ENCODE peak calls at places on chromosome 3, in nine cellular contexts. K is GM23338; R is suprapubic skin; E is CD8-positive, alpha-beta T cell; T is heart left ventricle; L is tibial artery; Y is heart right ventricle; W is right cardiac atrium; D is spleen. F is an unnamed sample.

GRCh38 chr3:115547207-115547606 is 76.1 kb upstream of the GAP43 start:
- DNase-seq in D (no peak), R (no peak), W (no peak), T (no peak), E (no peak), Y (no peak), K (no peak), L (no peak), F (no peak)

GRCh38 chr3:178304758-178305157 is 231.5 kb upstream of the KCNMB2 start:
- DNase-seq in E (no peak), K (no peak), W (no peak), T (no peak), D (no peak), Y (no peak), R (no peak), L (no peak), F (no peak)

GRCh38 chr3:181176610-181177009 is 187.1 kb upstream of the DNAJC19 start:
- DNase-seq in D (no peak), W (peak; percentile 60), T (peak; percentile 36), K (peak; percentile 70), L (peak; percentile 65), E (no peak), R (no peak), Y (peak; percentile 34), F (peak; percentile 75)

GRCh38 chr3:187264946-187265345 is 26.6 kb downstream of the MASP1 start:
- DNase-seq in R (no peak), Y (no peak), K (no peak), W (no peak), D (no peak), T (no peak), L (no peak), E (no peak), F (no peak)

GRCh38 chr3:34969513-34969912 is 669.8 kb upstream of the ARPP21 start:
- DNase-seq in R (no peak), D (no peak), E (no peak), T (no peak), W (no peak), L (no peak), Y (no peak), K (peak; percentile 23), F (no peak)

GRCh38 chr3:15256861-15257341 is 50.9 kb downstream of the CAPN7 start:
- DNase-seq in K (no peak), Y (no peak), R (no peak), E (no peak), L (no peak), D (no peak), T (no peak), W (no peak), F (no peak)

GRCh38 chr3:14509796-14510100 is 30.4 kb downstream of the GRIP2 start:
- DNase-seq in D (no peak), T (peak; percentile 14), K (no peak), L (no peak), E (no peak), W (no peak), R (no peak), Y (no peak), F (no peak)

GRCh38 chr3:119601154-119601553 is 3.5 kb downstream of the PLA1A start:
- DNase-seq in K (no peak), Y (no peak), R (no peak), L (no peak), T (no peak), W (no peak), E (no peak), D (no peak), F (no peak)

GRCh38 chr3:68007621-68008226 is 353.3 kb upstream of the SUCLG2 start:
- DNase-seq in L (no peak), D (no peak), W (peak; percentile 6), R (no peak), K (peak; percentile 71), T (no peak), E (peak; percentile 69), Y (no peak), F (no peak)

GRCh38 chr3:141216975-141217374 is 14.7 kb upstream of the PXYLP1 start:
- DNase-seq in E (no peak), K (no peak), R (no peak), D (no peak), Y (no peak), L (no peak), W (no peak), T (no peak), F (no peak)

GRCh38 chr3:37183976-37184375 is 9.6 kb upstream of the LRRFIP2 start:
- DNase-seq in R (no peak), W (no peak), K (no peak), L (peak; percentile 42), T (no peak), D (no peak), E (no peak), Y (no peak), F (no peak)

GRCh38 chr3:63895422-63896189 is 16.6 kb downstream of the SCAANT1 start:
- DNase-seq in Y (no peak), K (no peak), R (no peak), L (no peak), T (no peak), D (no peak), W (no peak), E (no peak), F (no peak)

GRCh38 chr3:69386535-69387385 is 872 bp upstream of the FRMD4B start:
- DNase-seq in K (peak; percentile 41), W (no peak), R (no peak), D (no peak), Y (no peak), E (no peak), T (no peak), L (no peak), F (no peak)

GRCh38 chr3:168532135-168532534 is 436.4 kb upstream of the GOLIM4 start:
- DNase-seq in D (no peak), W (no peak), R (no peak), Y (no peak), K (peak; percentile 70), E (no peak), T (no peak), L (no peak), F (no peak)

GRCh38 chr3:168534761-168535160 is 439.0 kb upstream of the GOLIM4 start:
- DNase-seq in R (no peak), K (peak; percentile 33), W (no peak), D (no peak), L (no peak), E (no peak), Y (no peak), T (no peak), F (no peak)

GRCh38 chr3:168533600-168533999 is 437.9 kb upstream of the GOLIM4 start:
- DNase-seq in L (no peak), E (no peak), D (no peak), W (no peak), R (no peak), T (no peak), K (no peak), Y (no peak), F (no peak)

GRCh38 chr3:168531116-168531515 is 435.4 kb upstream of the GOLIM4 start:
- DNase-seq in K (peak; percentile 75), W (no peak), T (no peak), R (no peak), Y (no peak), D (no peak), L (no peak), E (no peak), F (no peak)
- H3K27ac ChIP-seq in K (peak overlapping the region; percentile 88), W (no peak overlapping the region), T (no peak overlapping the region), R (no peak overlapping the region), Y (no peak overlapping the region), D (no peak overlapping the region), L (no peak overlapping the region), E (no peak overlapping the region), F (no peak overlapping the region)

DNA sequence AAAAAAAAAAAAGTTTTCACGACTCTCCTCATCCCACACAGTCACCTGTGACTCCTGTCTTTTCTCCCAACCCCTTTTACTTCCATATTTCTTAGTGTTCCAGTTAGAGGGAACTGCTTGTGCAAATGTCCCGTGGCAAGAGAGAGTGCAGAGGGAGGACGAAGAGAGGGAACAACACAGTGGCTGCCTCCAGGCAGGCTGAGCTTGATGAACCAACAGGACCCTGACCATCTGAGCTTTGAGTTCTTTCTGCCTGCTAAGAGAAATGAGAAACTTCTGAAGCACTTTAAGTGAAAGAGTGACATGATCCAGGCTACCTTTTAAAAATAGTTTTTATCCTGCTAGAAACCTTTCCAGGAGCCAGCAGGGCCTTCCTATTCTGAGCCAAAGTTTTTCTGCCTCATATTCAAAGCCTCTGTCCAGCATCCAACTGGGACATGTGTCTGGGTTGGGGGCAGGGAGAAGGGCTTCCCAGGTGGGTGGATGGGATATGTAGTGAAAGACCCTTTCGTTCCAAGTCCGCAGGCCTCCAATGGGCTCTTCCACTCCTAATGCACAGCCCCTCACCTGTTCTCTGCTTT is 239.9 kb downstream of the OPA1 start:
- DNase-seq in R (no peak), K (no peak), T (no peak), L (no peak), Y (no peak), D (no peak), E (no peak), W (no peak), F (no peak)
- H3K4me1 ChIP-seq in R (peaks cover 72% of the 10 kb centered on the region), K (peaks cover under 1% of the 10 kb centered on the region), T (no peaks in the 10 kb centered on the region), L (no peaks in the 10 kb centered on the region), Y (peaks cover 30% of the 10 kb centered on the region), D (peaks cover 9% of the 10 kb centered on the region), E (no peaks in the 10 kb centered on the region), W (peaks cover 8% of the 10 kb centered on the region), F (no peaks in the 10 kb centered on the region)

GRCh38 chr3:50588759-50589433 is 19.6 kb downstream of the HEMK1 start:
- DNase-seq in D (no peak), Y (no peak), K (no peak), L (no peak), T (no peak), W (no peak), E (no peak), R (no peak), F (no peak)

GRCh38 chr3:50591196-50591741 is 20.3 kb downstream of the CISH start:
- DNase-seq in D (peak; percentile 80), W (no peak), K (no peak), R (no peak), Y (no peak), E (no peak), L (no peak), T (no peak), F (no peak)

GRCh38 chr3:50594253-50594785 is 17.3 kb downstream of the CISH start:
- DNase-seq in E (no peak), W (no peak), K (no peak), Y (no peak), L (no peak), T (no peak), R (no peak), D (no peak), F (no peak)

GRCh38 chr3:50587806-50588758 is 18.8 kb downstream of the HEMK1 start:
- DNase-seq in W (no peak), K (no peak), E (no peak), Y (no peak), D (no peak), L (no peak), R (no peak), T (no peak), F (no peak)

GRCh38 chr3:50592568-50592967 is 19.0 kb downstream of the CISH start:
- DNase-seq in K (no peak), T (no peak), L (no peak), Y (no peak), W (no peak), R (no peak), E (no peak), D (peak; percentile 80), F (no peak)
- H3K27ac ChIP-seq in K (no peak overlapping the region), T (peak overlapping the region; percentile 74), L (no peak overlapping the region), Y (peak overlapping the region; percentile 68), W (peak overlapping the region; percentile 25), R (peak overlapping the region; percentile 49), E (no peak overlapping the region), D (no peak overlapping the region), F (no peak overlapping the region)

GRCh38 chr3:142973217-142974009 is 9.9 kb upstream of the PAQR9 start:
- DNase-seq in R (no peak), K (no peak), L (no peak), E (no peak), T (peak; percentile 76), D (no peak), W (peak; percentile 51), Y (peak; percentile 74), F (no peak)
- H3K4me1 ChIP-seq in R (peaks cover 5% of the 10 kb centered on the region), K (no peaks in the 10 kb centered on the region), L (peaks cover 6% of the 10 kb centered on the region), E (no peaks in the 10 kb centered on the region), T (no peaks in the 10 kb centered on the region), D (no peaks in the 10 kb centered on the region), W (no peaks in the 10 kb centered on the region), Y (peaks cover 46% of the 10 kb centered on the region), F (no peaks in the 10 kb centered on the region)

F was measured in A673.